ENCODE peak calls at places on chromosomes 4 and X, in seven cellular contexts. One of them, this sample, is unnamed.

GRCh38 chrX:129961180-129962083 is 21.0 kb upstream of the BCORL1 start:
- DNase-seq in tibial artery: no peak
- DNase-seq in aorta: peak
- DNase-seq in substantia nigra: peak
- DNase-seq in small intestine: peak
- DNase-seq in IMR-90: no peak
- DNase-seq in tibial nerve: no peak
- DNase-seq in this sample: peak

GRCh38 chr4:3123201-3123671 is 48.8 kb downstream of the HTT start:
- DNase-seq in tibial artery: no peak
- DNase-seq in aorta: no peak
- DNase-seq in substantia nigra: no peak
- DNase-seq in small intestine: no peak
- DNase-seq in IMR-90: peak
- DNase-seq in tibial nerve: no peak
- DNase-seq in this sample: no peak

GRCh38 chr4:121182296-121182695 is 18.2 kb upstream of the TNIP3 start:
- DNase-seq in tibial artery: no peak
- DNase-seq in aorta: no peak
- DNase-seq in substantia nigra: no peak
- DNase-seq in small intestine: peak
- DNase-seq in IMR-90: peak
- DNase-seq in tibial nerve: no peak
- DNase-seq in this sample: no peak

GRCh38 chr4:174460684-174461083 is 61.6 kb downstream of the HPGD start:
- DNase-seq in tibial artery: no peak
- DNase-seq in aorta: no peak
- DNase-seq in substantia nigra: no peak
- DNase-seq in small intestine: peak
- DNase-seq in IMR-90: no peak
- DNase-seq in tibial nerve: no peak
- DNase-seq in this sample: no peak

GRCh38 chr4:153260152-153260551 is 55.9 kb downstream of the TRIM2 start:
- DNase-seq in tibial artery: no peak
- DNase-seq in aorta: no peak
- DNase-seq in substantia nigra: no peak
- DNase-seq in small intestine: no peak
- DNase-seq in IMR-90: no peak
- DNase-seq in tibial nerve: no peak
- DNase-seq in this sample: no peak

GRCh38 chrX:45775462-45775861 is 574.8 kb upstream of the DIPK2B start:
- DNase-seq in tibial artery: no peak
- DNase-seq in aorta: no peak
- DNase-seq in substantia nigra: no peak
- DNase-seq in small intestine: no peak
- DNase-seq in IMR-90: peak
- DNase-seq in tibial nerve: no peak
- DNase-seq in this sample: peak

GRCh38 chr4:130099159-130099558 is 1003.2 kb downstream of the C4orf33 start:
- DNase-seq in tibial artery: no peak
- DNase-seq in aorta: no peak
- DNase-seq in substantia nigra: no peak
- DNase-seq in small intestine: no peak
- DNase-seq in IMR-90: no peak
- DNase-seq in tibial nerve: no peak
- DNase-seq in this sample: no peak

GRCh38 chr4:123599061-123599919 is 202.7 kb downstream of the SPRY1 start:
- DNase-seq in tibial artery: no peak
- DNase-seq in aorta: no peak
- DNase-seq in substantia nigra: no peak
- DNase-seq in small intestine: peak
- DNase-seq in IMR-90: peak
- DNase-seq in tibial nerve: no peak
- DNase-seq in this sample: no peak

GRCh38 chr4:171130126-171130801 is 682.9 kb upstream of the GALNTL6 start:
- DNase-seq in tibial artery: no peak
- DNase-seq in aorta: no peak
- DNase-seq in substantia nigra: no peak
- DNase-seq in small intestine: no peak
- DNase-seq in IMR-90: no peak
- DNase-seq in tibial nerve: no peak
- DNase-seq in this sample: no peak

GRCh38 chrX:139120760-139121159 is 409.2 kb upstream of the FGF13 start:
- DNase-seq in tibial artery: no peak
- DNase-seq in aorta: no peak
- DNase-seq in substantia nigra: no peak
- DNase-seq in small intestine: no peak
- DNase-seq in IMR-90: no peak
- DNase-seq in tibial nerve: no peak
- DNase-seq in this sample: peak

GRCh38 chrX:54999717-55000598 is at the start of gene APEX2:
- DNase-seq in tibial artery: peak
- DNase-seq in aorta: peak
- DNase-seq in substantia nigra: peak
- DNase-seq in small intestine: peak
- DNase-seq in IMR-90: peak
- DNase-seq in tibial nerve: peak
- DNase-seq in this sample: peak

GRCh38 chr4:3462790-3463415 is at the start of gene DOK7:
- DNase-seq in tibial artery: no peak
- DNase-seq in aorta: no peak
- DNase-seq in substantia nigra: no peak
- DNase-seq in small intestine: no peak
- DNase-seq in IMR-90: no peak
- DNase-seq in tibial nerve: no peak
- DNase-seq in this sample: no peak

GRCh38 chrX:12505127-12505526 is 286.1 kb upstream of the PRPS2 start:
- DNase-seq in tibial artery: no peak
- DNase-seq in aorta: no peak
- DNase-seq in substantia nigra: no peak
- DNase-seq in small intestine: no peak
- DNase-seq in IMR-90: no peak
- DNase-seq in tibial nerve: no peak
- DNase-seq in this sample: no peak

GRCh38 chrX:119661486-119661885 is 31.5 kb downstream of the SEPTIN6 start:
- DNase-seq in tibial artery: no peak
- DNase-seq in aorta: no peak
- DNase-seq in substantia nigra: no peak
- DNase-seq in small intestine: no peak
- DNase-seq in IMR-90: no peak
- DNase-seq in tibial nerve: no peak
- DNase-seq in this sample: no peak

GRCh38 chr4:165512464-165512863 is 133.7 kb downstream of the CPE start:
- DNase-seq in tibial artery: no peak
- DNase-seq in aorta: no peak
- DNase-seq in substantia nigra: no peak
- DNase-seq in small intestine: no peak
- DNase-seq in IMR-90: no peak
- DNase-seq in tibial nerve: no peak
- DNase-seq in this sample: no peak

GRCh38 chrX:48831909-48832291 is 3.5 kb downstream of the PCSK1N start:
- DNase-seq in tibial artery: no peak
- DNase-seq in aorta: no peak
- DNase-seq in substantia nigra: no peak
- DNase-seq in small intestine: no peak
- DNase-seq in IMR-90: no peak
- DNase-seq in tibial nerve: no peak
- DNase-seq in this sample: no peak

GRCh38 chr4:1176398-1177273 is 4.3 kb upstream of the SPON2 start:
- DNase-seq in tibial artery: no peak
- DNase-seq in aorta: no peak
- DNase-seq in substantia nigra: no peak
- DNase-seq in small intestine: no peak
- DNase-seq in IMR-90: no peak
- DNase-seq in tibial nerve: no peak
- DNase-seq in this sample: no peak

GRCh38 chr4:1179089-1179441 is 6.7 kb upstream of the SPON2 start:
- DNase-seq in tibial artery: no peak
- DNase-seq in aorta: no peak
- DNase-seq in substantia nigra: no peak
- DNase-seq in small intestine: no peak
- DNase-seq in IMR-90: no peak
- DNase-seq in tibial nerve: no peak
- DNase-seq in this sample: no peak

GRCh38 chr4:1175635-1176229 is 3.3 kb upstream of the SPON2 start:
- DNase-seq in tibial artery: no peak
- DNase-seq in aorta: no peak
- DNase-seq in substantia nigra: no peak
- DNase-seq in small intestine: no peak
- DNase-seq in IMR-90: no peak
- DNase-seq in tibial nerve: no peak
- DNase-seq in this sample: no peak

GRCh38 chr4:1178300-1179088 is 6.1 kb upstream of the SPON2 start:
- DNase-seq in tibial artery: no peak
- DNase-seq in aorta: no peak
- DNase-seq in substantia nigra: no peak
- DNase-seq in small intestine: no peak
- DNase-seq in IMR-90: peak
- DNase-seq in tibial nerve: no peak
- DNase-seq in this sample: no peak

DNA sequence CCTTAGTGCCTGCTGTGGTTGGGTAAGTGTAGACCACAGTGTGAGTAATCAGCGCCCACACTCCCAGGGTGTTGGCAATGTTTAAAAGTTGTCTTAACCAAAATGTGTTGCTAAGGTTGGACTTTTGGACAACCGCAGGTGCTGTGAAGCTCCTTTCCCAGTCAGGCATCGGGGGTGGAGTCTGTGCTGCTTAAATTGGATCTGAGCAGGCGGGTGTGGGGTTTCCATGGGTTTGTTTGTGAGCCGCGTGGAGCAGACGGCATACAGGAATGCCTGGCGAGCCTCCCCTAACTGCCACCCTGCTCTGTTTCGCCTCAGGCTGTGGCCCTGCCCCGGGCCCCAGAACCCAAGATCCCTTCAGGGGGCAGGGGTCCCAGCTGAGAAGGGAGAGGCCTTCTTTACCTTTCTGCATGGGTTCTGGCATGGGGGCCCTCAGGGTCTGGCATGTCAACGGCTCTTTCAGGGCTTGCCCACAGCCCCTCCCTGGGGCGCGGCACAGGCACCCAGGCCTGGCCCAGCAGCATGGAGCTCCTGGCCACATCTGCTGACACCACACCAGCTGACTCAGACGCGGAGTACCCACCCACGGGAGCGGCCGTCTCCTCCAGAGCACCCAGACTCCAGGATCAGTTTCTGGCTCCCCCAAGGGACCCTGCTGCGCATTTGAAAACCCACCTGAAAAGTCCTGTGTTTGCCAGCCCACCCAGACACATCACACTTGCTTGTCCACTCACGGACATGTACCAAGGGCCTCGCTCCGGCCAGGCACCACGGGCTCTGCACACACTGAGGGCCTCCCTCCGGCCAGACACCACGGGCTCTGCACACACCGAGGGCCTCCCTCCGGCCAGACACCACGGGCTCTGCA is 5.1 kb upstream of the SPON2 start:
- DNase-seq in tibial artery: no peak
- DNase-seq in aorta: no peak
- DNase-seq in substantia nigra: no peak
- DNase-seq in small intestine: peak
- DNase-seq in IMR-90: no peak
- DNase-seq in tibial nerve: no peak
- DNase-seq in this sample: no peak
- H3K27ac ChIP-seq in tibial artery: no peak
- H3K27ac ChIP-seq in aorta: no peak
- H3K27ac ChIP-seq in substantia nigra: no peak
- H3K27ac ChIP-seq in small intestine: no peak
- H3K27ac ChIP-seq in IMR-90: no peak
- H3K27ac ChIP-seq in tibial nerve: no peak
- H3K27ac ChIP-seq in this sample: no peak

GRCh38 chr4:168723569-168723968 is 226.7 kb downstream of the PALLD start:
- DNase-seq in tibial artery: no peak
- DNase-seq in aorta: no peak
- DNase-seq in substantia nigra: no peak
- DNase-seq in small intestine: no peak
- DNase-seq in IMR-90: peak
- DNase-seq in tibial nerve: no peak
- DNase-seq in this sample: no peak
- H3K27ac ChIP-seq in tibial artery: peak
- H3K27ac ChIP-seq in aorta: no peak
- H3K27ac ChIP-seq in substantia nigra: no peak
- H3K27ac ChIP-seq in small intestine: no peak
- H3K27ac ChIP-seq in IMR-90: no peak
- H3K27ac ChIP-seq in tibial nerve: peak
- H3K27ac ChIP-seq in this sample: no peak

GRCh38 chr4:39362827-39363226 is 3.3 kb downstream of the RFC1 start:
- DNase-seq in tibial artery: no peak
- DNase-seq in aorta: no peak
- DNase-seq in substantia nigra: no peak
- DNase-seq in small intestine: no peak
- DNase-seq in IMR-90: peak
- DNase-seq in tibial nerve: no peak
- DNase-seq in this sample: no peak

GRCh38 chr4:39365931-39366771 is at the start of gene RFC1:
- DNase-seq in tibial artery: peak
- DNase-seq in aorta: peak
- DNase-seq in substantia nigra: peak
- DNase-seq in small intestine: peak
- DNase-seq in IMR-90: peak
- DNase-seq in tibial nerve: peak
- DNase-seq in this sample: peak

GRCh38 chr4:39363773-39364393 is 2.3 kb downstream of the RFC1 start:
- DNase-seq in tibial artery: no peak
- DNase-seq in aorta: no peak
- DNase-seq in substantia nigra: no peak
- DNase-seq in small intestine: no peak
- DNase-seq in IMR-90: no peak
- DNase-seq in tibial nerve: no peak
- DNase-seq in this sample: no peak

GRCh38 chr4:39367166-39367565 is 1.0 kb upstream of the RFC1 start:
- DNase-seq in tibial artery: no peak
- DNase-seq in aorta: no peak
- DNase-seq in substantia nigra: no peak
- DNase-seq in small intestine: no peak
- DNase-seq in IMR-90: no peak
- DNase-seq in tibial nerve: no peak
- DNase-seq in this sample: no peak

DNA sequence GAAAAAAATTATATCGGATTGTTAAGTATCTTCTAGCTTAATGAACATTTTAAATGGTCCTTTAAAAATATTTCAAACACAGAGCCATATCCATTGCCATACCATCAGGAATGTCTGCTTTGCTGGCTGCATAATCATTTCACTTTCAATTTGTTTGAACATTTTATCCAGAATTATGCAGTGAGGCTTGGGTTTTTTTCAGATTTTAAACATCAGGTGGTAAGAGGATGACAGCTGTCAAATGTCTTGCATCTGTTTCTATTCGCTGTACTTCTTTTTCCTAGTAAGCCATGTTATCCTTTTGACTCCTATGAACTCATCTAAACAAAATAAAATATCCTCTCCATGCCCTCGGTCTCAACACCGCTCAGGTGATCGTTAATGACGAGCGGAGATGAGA is 802 bp downstream of the RFC1 start:
- DNase-seq in tibial artery: no peak
- DNase-seq in aorta: no peak
- DNase-seq in substantia nigra: no peak
- DNase-seq in small intestine: no peak
- DNase-seq in IMR-90: no peak
- DNase-seq in tibial nerve: no peak
- DNase-seq in this sample: no peak
- H3K27ac ChIP-seq in tibial artery: peak
- H3K27ac ChIP-seq in aorta: no peak
- H3K27ac ChIP-seq in substantia nigra: no peak
- H3K27ac ChIP-seq in small intestine: no peak
- H3K27ac ChIP-seq in IMR-90: no peak
- H3K27ac ChIP-seq in tibial nerve: peak
- H3K27ac ChIP-seq in this sample: peak

GRCh38 chrX:110021180-110022022 is 18.5 kb downstream of the TMEM164 start:
- DNase-seq in tibial artery: no peak
- DNase-seq in aorta: no peak
- DNase-seq in substantia nigra: no peak
- DNase-seq in small intestine: peak
- DNase-seq in IMR-90: peak
- DNase-seq in tibial nerve: no peak
- DNase-seq in this sample: peak
- H3K27ac ChIP-seq in tibial artery: peak
- H3K27ac ChIP-seq in aorta: no peak
- H3K27ac ChIP-seq in substantia nigra: no peak
- H3K27ac ChIP-seq in small intestine: no peak
- H3K27ac ChIP-seq in IMR-90: no peak
- H3K27ac ChIP-seq in tibial nerve: peak
- H3K27ac ChIP-seq in this sample: peak